ENCODE peak calls at places on chromosome 2, in eight cellular contexts. One of them, this sample, is unnamed.

GRCh38 chr2:102975996-102976636 is 214.3 kb downstream of the TMEM182 start:
- DNase-seq in testis: peak; percentile 52
- DNase-seq in ovary: no peak
- DNase-seq in spleen: no peak
- DNase-seq in HCT116: peak; percentile 16
- DNase-seq in IMR-90: peak; percentile 4
- DNase-seq in body of pancreas: peak; percentile 19
- DNase-seq in endothelial cell of umbilical vein: no peak
- DNase-seq in this sample: peak; percentile 5

GRCh38 chr2:177232098-177232704 is 19.6 kb downstream of the HNRNPA3 start:
- DNase-seq in testis: no peak
- DNase-seq in ovary: no peak
- DNase-seq in spleen: no peak
- DNase-seq in HCT116: no peak
- DNase-seq in IMR-90: no peak
- DNase-seq in body of pancreas: no peak
- DNase-seq in endothelial cell of umbilical vein: no peak
- DNase-seq in this sample: no peak

GRCh38 chr2:43288417-43289305 is 62.3 kb upstream of the ZFP36L2 start:
- DNase-seq in testis: no peak
- DNase-seq in ovary: no peak
- DNase-seq in spleen: no peak
- DNase-seq in HCT116: no peak
- DNase-seq in IMR-90: peak; percentile 67
- DNase-seq in body of pancreas: no peak
- DNase-seq in endothelial cell of umbilical vein: no peak
- DNase-seq in this sample: no peak

GRCh38 chr2:240421396-240421795 is 14.1 kb upstream of the GPC1 start:
- DNase-seq in testis: no peak
- DNase-seq in ovary: no peak
- DNase-seq in spleen: no peak
- DNase-seq in HCT116: no peak
- DNase-seq in IMR-90: no peak
- DNase-seq in body of pancreas: peak; percentile 1
- DNase-seq in endothelial cell of umbilical vein: no peak
- DNase-seq in this sample: no peak

GRCh38 chr2:145799595-145800108 is 1279.7 kb upstream of the ZEB2 start:
- DNase-seq in testis: no peak
- DNase-seq in ovary: no peak
- DNase-seq in spleen: no peak
- DNase-seq in HCT116: no peak
- DNase-seq in IMR-90: no peak
- DNase-seq in body of pancreas: no peak
- DNase-seq in endothelial cell of umbilical vein: no peak
- DNase-seq in this sample: no peak

GRCh38 chr2:127348421-127349000 is 39.3 kb downstream of the MAP3K2 start:
- DNase-seq in testis: no peak
- DNase-seq in ovary: no peak
- DNase-seq in spleen: no peak
- DNase-seq in HCT116: no peak
- DNase-seq in IMR-90: peak; percentile 24
- DNase-seq in body of pancreas: no peak
- DNase-seq in endothelial cell of umbilical vein: no peak
- DNase-seq in this sample: no peak

GRCh38 chr2:235523021-235523420 is 29.2 kb downstream of the AGAP1 start:
- DNase-seq in testis: no peak
- DNase-seq in ovary: no peak
- DNase-seq in spleen: peak; percentile 41
- DNase-seq in HCT116: no peak
- DNase-seq in IMR-90: no peak
- DNase-seq in body of pancreas: no peak
- DNase-seq in endothelial cell of umbilical vein: no peak
- DNase-seq in this sample: no peak

GRCh38 chr2:201126308-201127127 is 10.6 kb downstream of the CFLAR start:
- DNase-seq in testis: no peak
- DNase-seq in ovary: no peak
- DNase-seq in spleen: no peak
- DNase-seq in HCT116: no peak
- DNase-seq in IMR-90: peak; percentile 49
- DNase-seq in body of pancreas: no peak
- DNase-seq in endothelial cell of umbilical vein: peak; percentile 93
- DNase-seq in this sample: no peak

GRCh38 chr2:33068261-33068660 is 121.5 kb downstream of the LTBP1 start:
- DNase-seq in testis: no peak
- DNase-seq in ovary: no peak
- DNase-seq in spleen: no peak
- DNase-seq in HCT116: no peak
- DNase-seq in IMR-90: peak; percentile 90
- DNase-seq in body of pancreas: no peak
- DNase-seq in endothelial cell of umbilical vein: no peak
- DNase-seq in this sample: peak; percentile 16

GRCh38 chr2:128734521-128735295 is 416.0 kb upstream of the HS6ST1 start:
- DNase-seq in testis: no peak
- DNase-seq in ovary: no peak
- DNase-seq in spleen: peak; percentile 83
- DNase-seq in HCT116: no peak
- DNase-seq in IMR-90: peak; percentile 29
- DNase-seq in body of pancreas: no peak
- DNase-seq in endothelial cell of umbilical vein: peak; percentile 6
- DNase-seq in this sample: no peak

GRCh38 chr2:147980940-147981339 is 39.6 kb downstream of the ORC4 start:
- DNase-seq in testis: no peak
- DNase-seq in ovary: no peak
- DNase-seq in spleen: no peak
- DNase-seq in HCT116: no peak
- DNase-seq in IMR-90: no peak
- DNase-seq in body of pancreas: no peak
- DNase-seq in endothelial cell of umbilical vein: no peak
- DNase-seq in this sample: no peak

GRCh38 chr2:72924353-72925240 is 7.3 kb downstream of the EMX1 start:
- DNase-seq in testis: no peak
- DNase-seq in ovary: no peak
- DNase-seq in spleen: peak; percentile 75
- DNase-seq in HCT116: no peak
- DNase-seq in IMR-90: no peak
- DNase-seq in body of pancreas: peak; percentile 15
- DNase-seq in endothelial cell of umbilical vein: no peak
- DNase-seq in this sample: no peak

DNA sequence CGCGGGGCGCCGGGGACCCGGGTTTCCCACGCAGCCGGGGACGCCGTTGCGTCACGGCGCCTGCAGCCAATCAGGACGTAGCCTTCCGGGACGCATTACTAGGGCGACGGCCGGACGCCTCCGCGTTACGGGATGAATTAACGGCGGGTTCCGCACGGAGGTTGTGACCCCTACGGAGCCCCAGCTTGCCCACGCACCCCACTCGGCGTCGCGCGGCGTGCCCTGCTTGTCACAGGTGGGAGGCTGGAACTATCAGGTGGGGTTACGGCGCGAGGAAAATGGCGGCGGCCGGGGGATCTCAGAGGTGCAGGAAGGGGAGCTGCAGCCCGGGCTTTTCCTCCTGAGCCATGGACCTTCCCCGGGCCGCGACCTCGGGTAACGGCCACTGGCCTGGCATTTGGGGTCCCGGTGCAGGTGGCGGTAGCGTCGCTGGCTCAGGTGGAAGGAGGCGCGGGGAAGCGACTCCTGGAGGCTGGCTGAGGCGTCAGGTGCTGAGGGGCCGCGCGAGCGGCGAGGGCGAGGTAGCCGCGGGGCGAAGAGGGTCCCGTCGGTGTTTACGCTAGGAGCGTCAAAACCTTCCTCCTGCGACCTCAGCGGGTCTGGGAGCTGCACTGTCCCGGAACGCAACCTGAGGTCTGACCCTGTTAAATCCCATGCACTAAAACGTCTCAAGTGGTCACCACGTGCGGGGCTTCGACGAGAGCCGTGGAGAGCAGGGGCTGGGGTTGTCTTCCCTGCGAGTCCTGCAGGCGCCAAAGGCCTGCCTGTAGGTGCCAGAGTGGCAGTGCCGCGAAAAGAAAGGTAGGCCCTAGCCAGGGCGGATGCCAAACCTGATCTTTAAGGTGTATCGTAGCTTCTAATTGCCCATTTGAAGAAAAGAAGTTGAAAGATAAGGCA is at the start of gene LCLAT1:
- DNase-seq in testis: peak; percentile 89
- DNase-seq in ovary: peak; percentile 73
- DNase-seq in spleen: peak; percentile 97
- DNase-seq in HCT116: peak; percentile 37
- DNase-seq in IMR-90: peak; percentile 72
- DNase-seq in body of pancreas: peak; percentile 85
- DNase-seq in endothelial cell of umbilical vein: peak; percentile 79
- DNase-seq in this sample: peak; percentile 80
- TF ChIP-seq POLR2A in testis: no peak
- TF ChIP-seq POLR2A in ovary: peak; percentile 35
- TF ChIP-seq POLR2A in spleen: no peak
- TF ChIP-seq POLR2A in HCT116: peak; percentile 44
- TF ChIP-seq POLR2A in IMR-90: no peak
- TF ChIP-seq POLR2A in body of pancreas: peak; percentile 47
- TF ChIP-seq POLR2A in endothelial cell of umbilical vein: peak; percentile 18
- TF ChIP-seq POLR2A in this sample: no peak

GRCh38 chr2:233423436-233423860 is 69.2 kb downstream of the DGKD start:
- DNase-seq in testis: peak; percentile 12
- DNase-seq in ovary: no peak
- DNase-seq in spleen: no peak
- DNase-seq in HCT116: no peak
- DNase-seq in IMR-90: no peak
- DNase-seq in body of pancreas: no peak
- DNase-seq in endothelial cell of umbilical vein: no peak
- DNase-seq in this sample: no peak

GRCh38 chr2:233424028-233424951 is 70.0 kb downstream of the DGKD start:
- DNase-seq in testis: peak; percentile 13
- DNase-seq in ovary: no peak
- DNase-seq in spleen: no peak
- DNase-seq in HCT116: no peak
- DNase-seq in IMR-90: no peak
- DNase-seq in body of pancreas: no peak
- DNase-seq in endothelial cell of umbilical vein: no peak
- DNase-seq in this sample: no peak

GRCh38 chr2:233422649-233423435 is 68.5 kb downstream of the DGKD start:
- DNase-seq in testis: peak; percentile 7
- DNase-seq in ovary: no peak
- DNase-seq in spleen: no peak
- DNase-seq in HCT116: no peak
- DNase-seq in IMR-90: no peak
- DNase-seq in body of pancreas: no peak
- DNase-seq in endothelial cell of umbilical vein: no peak
- DNase-seq in this sample: no peak

GRCh38 chr2:233421091-233421816 is 67.0 kb downstream of the DGKD start:
- DNase-seq in testis: peak; percentile 10
- DNase-seq in ovary: no peak
- DNase-seq in spleen: no peak
- DNase-seq in HCT116: no peak
- DNase-seq in IMR-90: no peak
- DNase-seq in body of pancreas: no peak
- DNase-seq in endothelial cell of umbilical vein: no peak
- DNase-seq in this sample: no peak

DNA sequence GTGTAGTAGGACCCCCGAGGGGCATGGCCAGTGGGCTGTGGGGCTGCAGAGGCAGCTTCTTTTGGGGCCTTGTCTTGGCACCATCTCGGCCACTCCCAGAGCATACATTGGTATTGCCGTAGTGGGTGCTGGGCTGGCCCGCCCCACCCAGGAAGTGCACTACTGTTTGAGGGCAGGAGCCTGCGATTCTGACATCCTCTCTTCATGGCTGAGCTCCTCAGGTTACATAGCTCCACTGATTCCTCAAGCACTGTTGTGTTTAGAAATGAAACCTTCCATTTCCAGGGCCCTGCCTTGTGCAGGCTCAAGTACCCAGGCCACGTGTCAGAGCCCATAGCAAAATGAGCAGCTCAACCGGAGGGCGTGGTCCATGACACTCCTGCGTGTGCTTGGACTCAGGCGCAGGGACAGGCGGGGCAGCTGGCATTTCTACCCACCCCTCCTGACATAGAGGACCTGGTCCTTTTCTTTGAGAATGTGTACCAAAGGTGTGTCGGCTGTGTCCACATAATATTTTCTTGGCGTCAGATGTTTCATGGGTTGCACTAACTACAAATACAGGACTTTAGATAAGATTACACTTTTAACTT is 67.9 kb downstream of the DGKD start:
- DNase-seq in testis: peak; percentile 44
- DNase-seq in ovary: no peak
- DNase-seq in spleen: peak; percentile 93
- DNase-seq in HCT116: no peak
- DNase-seq in IMR-90: no peak
- DNase-seq in body of pancreas: peak; percentile 72
- DNase-seq in endothelial cell of umbilical vein: no peak
- DNase-seq in this sample: no peak
- TF ChIP-seq POLR2A in testis: no peak
- TF ChIP-seq POLR2A in ovary: no peak
- TF ChIP-seq POLR2A in spleen: no peak
- TF ChIP-seq POLR2A in HCT116: no peak
- TF ChIP-seq POLR2A in IMR-90: no peak
- TF ChIP-seq POLR2A in body of pancreas: no peak
- TF ChIP-seq POLR2A in endothelial cell of umbilical vein: no peak
- TF ChIP-seq POLR2A in this sample: no peak

DNA sequence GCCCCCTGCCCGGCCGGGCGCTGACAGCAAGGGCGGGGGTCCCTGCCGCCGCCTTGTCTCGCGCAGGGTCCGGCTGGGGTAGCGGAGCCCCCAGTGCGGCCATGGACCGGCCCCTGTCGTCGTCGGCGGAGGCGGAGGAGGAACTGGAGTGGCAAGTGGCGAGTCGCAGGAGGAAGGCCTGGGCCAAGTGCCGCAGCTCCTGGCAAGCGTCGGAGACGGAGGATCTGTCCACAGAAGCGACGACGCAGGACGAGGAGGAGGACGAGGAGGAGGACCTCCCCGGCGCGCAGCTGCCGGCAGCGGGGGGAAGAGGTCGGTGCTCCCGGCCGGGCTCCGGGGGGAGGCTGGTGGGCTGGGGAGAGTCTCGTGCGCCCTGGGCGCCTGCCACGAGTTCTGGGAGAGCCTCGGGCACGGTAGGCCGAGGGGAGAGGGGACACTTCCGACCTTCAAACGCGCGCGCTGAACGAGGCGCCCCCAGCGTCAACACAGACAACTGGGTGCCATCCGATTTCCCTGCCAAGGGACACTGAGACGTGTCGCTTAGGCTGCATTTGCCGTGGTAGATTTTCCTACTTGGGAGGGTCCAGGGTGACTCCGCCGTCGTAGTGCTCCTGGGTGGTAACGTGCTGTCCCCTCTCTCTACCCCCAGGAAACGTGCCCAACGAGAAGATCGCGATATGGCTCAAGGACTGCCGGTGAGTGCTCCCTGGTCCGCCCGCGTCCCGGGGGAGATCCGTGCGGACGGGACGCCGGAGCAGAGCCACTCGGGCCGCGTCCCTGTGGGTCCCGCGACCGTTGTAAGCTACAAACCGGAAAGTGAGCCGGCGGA is 650 bp downstream of the ITPRID2 start:
- DNase-seq in testis: peak; percentile 63
- DNase-seq in ovary: peak; percentile 58
- DNase-seq in spleen: peak; percentile 96
- DNase-seq in HCT116: peak; percentile 69
- DNase-seq in IMR-90: peak; percentile 55
- DNase-seq in body of pancreas: peak; percentile 70
- DNase-seq in endothelial cell of umbilical vein: peak; percentile 82
- DNase-seq in this sample: no peak
- TF ChIP-seq POLR2A in testis: no peak
- TF ChIP-seq POLR2A in ovary: peak; percentile 35
- TF ChIP-seq POLR2A in spleen: no peak
- TF ChIP-seq POLR2A in HCT116: no peak
- TF ChIP-seq POLR2A in IMR-90: no peak
- TF ChIP-seq POLR2A in body of pancreas: peak; percentile 74
- TF ChIP-seq POLR2A in endothelial cell of umbilical vein: peak; percentile 35
- TF ChIP-seq POLR2A in this sample: peak; percentile 40

GRCh38 chr2:69603146-69603743 is 40.3 kb downstream of the AAK1 start:
- DNase-seq in testis: no peak
- DNase-seq in ovary: no peak
- DNase-seq in spleen: no peak
- DNase-seq in HCT116: no peak
- DNase-seq in IMR-90: peak; percentile 44
- DNase-seq in body of pancreas: no peak
- DNase-seq in endothelial cell of umbilical vein: no peak
- DNase-seq in this sample: no peak
- TF ChIP-seq POLR2A in testis: no peak
- TF ChIP-seq POLR2A in ovary: no peak
- TF ChIP-seq POLR2A in spleen: no peak
- TF ChIP-seq POLR2A in HCT116: no peak
- TF ChIP-seq POLR2A in IMR-90: no peak
- TF ChIP-seq POLR2A in body of pancreas: no peak
- TF ChIP-seq POLR2A in endothelial cell of umbilical vein: no peak
- TF ChIP-seq POLR2A in this sample: no peak

This sample was measured in H54.